ENCODE peak calls at places on chromosomes 3 and 15, in eight cellular contexts. N is Calu3, C is HFFc6, P is fibroblast of lung, W is GM06990, M is neural progenitor cell, I is lower lobe of right lung, K is astrocyte of the spinal cord. R is an unnamed sample.

GRCh38 chr3:37544869-37545352 is 316.8 kb upstream of the CTDSPL start:
- DNase-seq in W (no peak), I (no peak), C (no peak), N (no peak), K (no peak), P (no peak), M (no peak), R (no peak)

GRCh38 chr3:194615221-194615620 is 18.0 kb downstream of the TMEM44 start:
- DNase-seq in C (no peak), W (no peak), K (no peak), M (no peak), I (no peak), P (peak; percentile 9), N (no peak), R (no peak)

GRCh38 chr15:40093224-40093842 is 15.3 kb downstream of the BMF start:
- DNase-seq in P (peak; percentile 36), M (no peak), C (peak; percentile 26), W (no peak), I (no peak), N (no peak), K (no peak), R (no peak)

GRCh38 chr15:57611938-57612337 is 20.2 kb downstream of the MYZAP start:
- DNase-seq in I (peak; percentile 58), M (peak; percentile 19), P (peak; percentile 40), N (peak; percentile 85), C (peak; percentile 39), W (no peak), K (peak; percentile 20), R (no peak)

GRCh38 chr15:66824374-66824773 is 122.3 kb downstream of the SMAD6 start:
- DNase-seq in M (no peak), K (no peak), C (no peak), P (no peak), I (no peak), N (no peak), W (no peak), R (no peak)

GRCh38 chr3:183298708-183299153 is 45.7 kb downstream of the B3GNT5 start:
- DNase-seq in P (peak; percentile 99), C (peak; percentile 49), M (peak; percentile 15), I (peak; percentile 79), K (peak; percentile 98), W (no peak), N (peak; percentile 50), R (no peak)

GRCh38 chr3:14451844-14452533 is 49.6 kb downstream of the SLC6A6 start:
- DNase-seq in P (peak; percentile 94), N (no peak), C (peak; percentile 86), K (peak; percentile 88), M (no peak), I (no peak), W (no peak), R (no peak)

GRCh38 chr3:194472290-194472920 is 14.4 kb downstream of the ATP13A3 start:
- DNase-seq in P (peak; percentile 87), K (peak; percentile 81), N (peak; percentile 49), W (no peak), M (peak; percentile 72), C (peak; percentile 74), I (no peak), R (no peak)

GRCh38 chr3:184186184-184186901 is at the start of gene ABCF3:
- DNase-seq in P (peak; percentile 64), M (no peak), K (no peak), C (peak; percentile 33), N (no peak), W (no peak), I (peak; percentile 76), R (no peak)

GRCh38 chr3:161474139-161474538 is 22.5 kb upstream of the OTOL1 start:
- DNase-seq in W (no peak), I (no peak), M (no peak), N (no peak), P (no peak), K (no peak), C (no peak), R (no peak)

GRCh38 chr15:33458421-33458820 is 147.7 kb downstream of the RYR3 start:
- DNase-seq in K (no peak), C (no peak), N (no peak), P (no peak), M (no peak), I (no peak), W (no peak), R (no peak)

GRCh38 chr3:127406309-127407025 is 118.6 kb upstream of the PRR20G start:
- DNase-seq in C (peak; percentile 15), I (no peak), P (no peak), N (peak; percentile 80), M (no peak), W (no peak), K (no peak), R (no peak)

GRCh38 chr3:182292586-182292985 is 500.7 kb upstream of the ATP11B start:
- DNase-seq in W (no peak), K (no peak), C (no peak), I (no peak), P (no peak), M (peak; percentile 24), N (peak; percentile 30), R (no peak)

GRCh38 chr15:88089019-88089603 is 167.4 kb downstream of the NTRK3 start:
- DNase-seq in W (no peak), I (no peak), N (no peak), P (no peak), C (no peak), K (no peak), M (no peak), R (no peak)

GRCh38 chr3:46386206-46386605 is 15.5 kb downstream of the CCR5 start:
- DNase-seq in N (peak; percentile 30), M (no peak), I (no peak), P (no peak), K (peak; percentile 9), C (peak; percentile 65), W (no peak), R (no peak)

GRCh38 chr3:46299608-46300460 is 54.1 kb upstream of the CCR2 start:
- DNase-seq in C (no peak), N (no peak), W (no peak), M (no peak), I (no peak), P (no peak), K (no peak), R (peak; percentile 31)

GRCh38 chr15:57551717-57552677 is 39.7 kb upstream of the MYZAP start:
- DNase-seq in K (peak; percentile 70), C (peak; percentile 67), I (no peak), P (no peak), N (peak; percentile 78), W (no peak), M (peak; percentile 82), R (no peak)

DNA sequence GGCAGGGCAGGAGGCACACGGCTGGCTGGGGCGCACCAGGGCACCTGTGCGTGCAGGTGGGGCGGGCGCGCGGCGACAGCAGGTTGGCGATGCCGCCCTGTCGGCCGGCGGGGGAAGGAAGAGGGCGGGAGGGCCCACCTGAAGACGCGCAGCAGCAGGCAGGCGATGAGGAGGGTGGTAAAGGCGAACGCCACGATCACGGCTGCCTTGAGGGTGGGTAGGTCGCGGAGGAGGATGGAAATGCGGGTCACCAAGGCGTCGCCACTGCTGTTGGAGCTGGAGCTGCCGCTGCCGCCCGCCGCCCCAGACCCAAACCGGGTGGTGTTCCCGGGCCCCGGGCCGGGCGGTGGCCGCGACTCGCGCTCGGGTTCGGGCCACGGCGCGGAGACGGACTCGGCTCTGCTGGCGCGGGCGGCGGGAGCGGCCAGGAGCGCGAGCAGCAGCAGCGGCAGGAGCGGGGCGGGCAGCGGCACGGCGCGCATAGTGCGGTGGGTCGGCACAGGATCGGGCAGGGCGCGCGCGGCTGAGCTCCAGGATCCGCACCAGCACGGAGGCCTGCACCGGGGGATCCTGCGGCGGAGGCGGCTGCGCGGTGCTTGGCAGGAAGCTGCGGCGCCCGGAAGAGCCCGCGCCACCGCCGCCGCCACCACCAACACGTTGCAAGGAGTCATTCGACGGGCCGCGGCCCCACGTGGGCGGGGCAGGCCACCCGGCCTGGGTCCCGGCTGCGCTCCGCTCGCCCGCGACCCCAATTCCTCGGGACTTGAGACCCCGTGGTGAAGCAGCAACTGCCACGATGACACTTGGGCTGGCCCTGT is at the start of gene FAM174B:
- DNase-seq in N (peak; percentile 68), I (peak; percentile 73), M (peak; percentile 84), W (peak; percentile 76), C (no peak), K (no peak), P (peak; percentile 20), R (peak; percentile 76)
- TF ChIP-seq CTCF in N (no peak), I (no peak), M (no peak), W (peak; percentile 10), C (no peak), K (no peak), P (no peak), R (no peak)

GRCh38 chr15:89750560-89751542 is at the start of gene MESP1:
- DNase-seq in W (peak; percentile 91), C (peak; percentile 90), M (peak; percentile 98), I (peak; percentile 97), K (peak; percentile 88), P (peak; percentile 90), N (peak; percentile 98), R (peak; percentile 97)
- TF ChIP-seq CTCF in W (peak; percentile 73), C (peak; percentile 80), M (peak; percentile 74), I (peak; percentile 87), K (peak; percentile 68), P (peak; percentile 55), N (peak; percentile 92), R (peak; percentile 81)

GRCh38 chr15:81152799-81153198 is 18.7 kb downstream of the CFAP161 start:
- DNase-seq in P (no peak), C (no peak), K (no peak), I (no peak), W (no peak), M (no peak), N (no peak), R (no peak)

GRCh38 chr15:81156324-81156723 is 22.3 kb downstream of the CFAP161 start:
- DNase-seq in P (no peak), N (no peak), I (no peak), W (no peak), M (no peak), C (no peak), K (no peak), R (no peak)

GRCh38 chr15:81155375-81156218 is 21.5 kb downstream of the CFAP161 start:
- DNase-seq in C (peak; percentile 51), P (peak; percentile 87), K (peak; percentile 50), N (peak; percentile 33), M (peak; percentile 47), I (no peak), W (no peak), R (peak; percentile 53)

GRCh38 chr15:81151389-81151788 is 17.3 kb downstream of the CFAP161 start:
- DNase-seq in P (no peak), M (no peak), C (no peak), W (no peak), I (no peak), K (no peak), N (no peak), R (no peak)

GRCh38 chr15:81152339-81152738 is 18.3 kb downstream of the CFAP161 start:
- DNase-seq in C (no peak), N (no peak), K (no peak), P (no peak), I (no peak), W (no peak), M (no peak), R (no peak)
- TF ChIP-seq CTCF in C (peak; percentile 33), N (no peak), K (no peak), P (no peak), I (no peak), W (peak; percentile 31), M (peak; percentile 17), R (no peak)

DNA sequence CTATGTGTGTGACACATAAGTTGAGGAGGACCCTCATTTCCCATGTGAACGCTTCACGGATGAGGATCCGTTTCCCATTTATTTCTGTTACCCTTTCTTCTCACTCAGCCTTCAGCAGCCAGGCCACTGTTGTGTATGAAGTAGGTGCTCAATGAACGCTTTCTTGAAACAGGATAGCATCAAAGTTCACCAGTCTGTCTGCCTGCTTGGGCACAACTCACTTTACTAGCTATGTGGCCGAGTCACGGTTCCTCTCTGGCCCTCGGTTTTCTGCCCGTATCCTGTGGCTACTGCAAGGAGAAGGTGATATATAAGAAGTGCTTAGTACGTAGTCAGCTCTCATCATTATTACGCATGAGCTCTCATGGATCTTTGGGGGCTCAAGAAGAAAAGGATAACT is 22.4 kb downstream of the ACSBG1 start:
- DNase-seq in N (no peak), C (no peak), K (no peak), M (no peak), P (no peak), I (no peak), W (no peak), R (no peak)
- TF ChIP-seq CTCF in N (no peak), C (no peak), K (no peak), M (no peak), P (no peak), I (no peak), W (no peak), R (no peak)

R was measured in GM13976.